ENCODE peak calls at places on chromosomes 13 and 19, in eight cellular contexts. G is upper lobe of left lung, B is tibial nerve, Z is suprapubic skin, M is stomach, I is ovary, T is A549, A is H1. L is an unnamed sample.

GRCh38 chr19:55253842-55254624 is 4.8 kb downstream of the PPP6R1 start:
- DNase-seq in G (no peak), B (no peak), Z (no peak), M (peak; percentile 45), I (no peak), T (no peak), A (no peak), L (peak; percentile 69)

GRCh38 chr19:38228491-38229439 is 4.7 kb upstream of the DPF1 start:
- DNase-seq in G (no peak), B (no peak), Z (no peak), M (no peak), I (no peak), T (no peak), A (no peak), L (no peak)

GRCh38 chr13:64127192-64127591 is 2711.5 kb upstream of the PCDH20 start:
- DNase-seq in G (no peak), B (no peak), Z (no peak), M (no peak), I (no peak), T (no peak), A (no peak), L (no peak)

GRCh38 chr13:99200433-99201167 is at the start of gene UBAC2:
- DNase-seq in G (peak; percentile 95), B (peak; percentile 78), Z (peak; percentile 96), M (peak; percentile 97), I (peak; percentile 96), T (peak; percentile 80), A (peak; percentile 90), L (peak; percentile 97)

GRCh38 chr19:19385900-19386339 is 19.6 kb upstream of the GATAD2A start:
- DNase-seq in G (peak; percentile 72), B (no peak), Z (peak; percentile 76), M (no peak), I (peak; percentile 55), T (no peak), A (no peak), L (no peak)

GRCh38 chr19:4139614-4140236 is 13.7 kb upstream of the CREB3L3 start:
- DNase-seq in G (peak; percentile 88), B (peak; percentile 89), Z (peak; percentile 84), M (peak; percentile 91), I (peak; percentile 67), T (peak; percentile 76), A (peak; percentile 21), L (peak; percentile 94)

GRCh38 chr19:10115392-10116084 is 4.0 kb downstream of the P2RY11 start:
- DNase-seq in G (no peak), B (no peak), Z (no peak), M (no peak), I (no peak), T (no peak), A (no peak), L (no peak)

GRCh38 chr13:44280461-44280860 is 93.2 kb upstream of the SERP2 start:
- DNase-seq in G (no peak), B (no peak), Z (no peak), M (no peak), I (no peak), T (no peak), A (no peak), L (no peak)

GRCh38 chr19:623974-624373 is 9.4 kb downstream of the POLRMT start:
- DNase-seq in G (no peak), B (peak; percentile 86), Z (no peak), M (no peak), I (no peak), T (peak; percentile 75), A (no peak), L (no peak)

GRCh38 chr13:83622422-83622784 is 259.9 kb downstream of the SLITRK1 start:
- DNase-seq in G (no peak), B (no peak), Z (no peak), M (no peak), I (no peak), T (no peak), A (no peak), L (no peak)

GRCh38 chr13:93872376-93872775 is 607.1 kb downstream of the DCT start:
- DNase-seq in G (no peak), B (no peak), Z (no peak), M (no peak), I (no peak), T (no peak), A (no peak), L (no peak)

GRCh38 chr19:56348289-56348877 is 33.7 kb upstream of the ZSCAN5A start:
- DNase-seq in G (no peak), B (no peak), Z (no peak), M (no peak), I (no peak), T (no peak), A (no peak), L (no peak)

GRCh38 chr13:25899952-25900351 is 151.9 kb downstream of the SHISA2 start:
- DNase-seq in G (no peak), B (no peak), Z (no peak), M (no peak), I (no peak), T (no peak), A (no peak), L (no peak)
- H3K27ac ChIP-seq in G (no peak overlapping the region), B (no peak overlapping the region), Z (no peak overlapping the region), M (no peak overlapping the region), I (no peak overlapping the region), T (no peak overlapping the region), A (no peak overlapping the region), L (no peak overlapping the region)

GRCh38 chr13:80121038-80121437 is 219.9 kb downstream of the SPRY2 start:
- DNase-seq in G (no peak), B (no peak), Z (no peak), M (no peak), I (no peak), T (no peak), A (no peak), L (no peak)

GRCh38 chr13:80118099-80118498 is 222.8 kb downstream of the SPRY2 start:
- DNase-seq in G (no peak), B (no peak), Z (no peak), M (no peak), I (no peak), T (no peak), A (no peak), L (no peak)

GRCh38 chr13:80126382-80127068 is 214.4 kb downstream of the SPRY2 start:
- DNase-seq in G (no peak), B (no peak), Z (no peak), M (no peak), I (no peak), T (no peak), A (no peak), L (no peak)

GRCh38 chr13:80118507-80118906 is 222.4 kb downstream of the SPRY2 start:
- DNase-seq in G (no peak), B (no peak), Z (no peak), M (no peak), I (no peak), T (no peak), A (no peak), L (no peak)

GRCh38 chr13:80123945-80124344 is 217.0 kb downstream of the SPRY2 start:
- DNase-seq in G (no peak), B (no peak), Z (no peak), M (no peak), I (no peak), T (no peak), A (no peak), L (no peak)
- TF ChIP-seq EP300 in G (no peak), B (no peak), Z (no peak), M (no peak), I (no peak), T (no peak), A (no peak), L (no peak)

GRCh38 chr19:36931684-36932083 is 15.6 kb downstream of the ZNF568 start:
- DNase-seq in G (no peak), B (no peak), Z (no peak), M (no peak), I (no peak), T (no peak), A (no peak), L (no peak)
- H3K9me3 ChIP-seq in G (peaks cover 44% of the 10 kb centered on the region), B (no peaks in the 10 kb centered on the region), Z (peaks cover 18% of the 10 kb centered on the region), M (peaks cover 15% of the 10 kb centered on the region), I (no peaks in the 10 kb centered on the region), T (peaks cover 74% of the 10 kb centered on the region), A (peaks cover 39% of the 10 kb centered on the region), L (peaks cover 38% of the 10 kb centered on the region)

DNA sequence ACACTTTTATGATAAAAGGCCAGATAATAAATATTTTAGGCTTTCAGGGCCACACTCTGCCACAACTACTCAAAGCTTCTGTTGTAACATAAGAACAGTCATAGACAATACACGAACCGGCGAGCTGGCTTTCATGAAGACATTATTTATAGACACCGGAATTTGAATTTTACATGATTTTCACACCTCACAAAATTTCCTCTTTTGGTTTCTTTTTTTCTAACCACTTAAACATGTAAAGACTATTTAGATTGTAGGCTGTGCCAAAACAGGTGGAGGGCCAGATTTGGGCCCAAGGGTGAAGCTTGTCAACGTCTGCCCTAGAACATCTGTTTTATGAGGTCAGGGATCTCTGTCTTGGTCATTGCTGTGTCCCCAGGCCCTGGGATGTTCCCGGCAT is 29.7 kb upstream of the FXYD3 start:
- DNase-seq in G (no peak), B (no peak), Z (no peak), M (no peak), I (no peak), T (no peak), A (no peak), L (no peak)
- H3K27ac ChIP-seq in G (no peak overlapping the region), B (no peak overlapping the region), Z (no peak overlapping the region), M (no peak overlapping the region), I (no peak overlapping the region), T (no peak overlapping the region), A (no peak overlapping the region), L (no peak overlapping the region)

GRCh38 chr13:32212420-32212819 is 102.7 kb downstream of the ZAR1L start:
- DNase-seq in G (no peak), B (no peak), Z (no peak), M (no peak), I (no peak), T (no peak), A (no peak), L (no peak)
- TF ChIP-seq EP300 in G (no peak), B (no peak), Z (no peak), M (no peak), I (no peak), T (no peak), A (no peak), L (no peak)

GRCh38 chr13:21590231-21590630 is 13.7 kb downstream of the MICU2 start:
- DNase-seq in G (no peak), B (no peak), Z (no peak), M (no peak), I (no peak), T (no peak), A (no peak), L (no peak)
- H3K9me3 ChIP-seq in G (no peaks in the 10 kb centered on the region), B (peaks cover 4% of the 10 kb centered on the region), Z (no peaks in the 10 kb centered on the region), M (no peaks in the 10 kb centered on the region), I (no peaks in the 10 kb centered on the region), T (no peaks in the 10 kb centered on the region), A (no peaks in the 10 kb centered on the region), L (no peaks in the 10 kb centered on the region)

DNA sequence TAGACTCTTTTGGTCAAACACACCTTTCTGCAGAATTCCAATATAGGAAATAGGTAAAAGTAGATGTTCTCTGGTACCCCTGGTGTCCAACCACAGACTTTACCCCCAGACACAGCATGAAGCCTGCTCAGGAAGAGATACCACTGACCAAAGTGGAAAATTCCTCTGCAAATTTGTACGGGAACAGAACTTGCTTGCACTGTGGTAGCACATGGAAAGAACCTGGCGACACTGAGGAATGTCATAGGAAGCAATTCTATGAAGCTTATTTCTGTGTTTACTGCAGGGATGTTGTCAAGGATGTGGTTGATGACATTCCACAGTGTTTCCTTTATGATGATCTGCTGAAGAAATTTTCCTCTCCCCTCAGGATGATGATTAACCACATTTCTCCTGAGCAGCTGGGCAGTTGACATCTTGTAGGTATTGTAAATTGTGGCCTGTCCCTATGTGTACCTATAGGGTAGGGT is 48.9 kb upstream of the TNFSF11 start:
- DNase-seq in G (no peak), B (no peak), Z (no peak), M (no peak), I (no peak), T (no peak), A (no peak), L (no peak)
- H3K27ac ChIP-seq in G (no peak overlapping the region), B (no peak overlapping the region), Z (no peak overlapping the region), M (no peak overlapping the region), I (no peak overlapping the region), T (no peak overlapping the region), A (no peak overlapping the region), L (no peak overlapping the region)